ENCODE peak calls at places on chromosome 5, in five cellular contexts. One of them, this sample, is unnamed.

GRCh38 chr5:79464695-79465332 is 49.1 kb downstream of the HOMER1 start:
- DNase-seq in GM04503: no peak
- DNase-seq in fibroblast of gingiva: peak; percentile 13
- DNase-seq in heart right ventricle: no peak
- DNase-seq in iris pigment epithelial cell: peak; percentile 40
- DNase-seq in this sample: no peak

GRCh38 chr5:135219239-135219638 is 179.8 kb downstream of the MACROH2A1 start:
- DNase-seq in heart right ventricle: no peak
- DNase-seq in iris pigment epithelial cell: no peak
- DNase-seq in GM04503: no peak
- DNase-seq in fibroblast of gingiva: peak; percentile 49
- DNase-seq in this sample: no peak

GRCh38 chr5:35671516-35671915 is 53.9 kb downstream of the SPEF2 start:
- DNase-seq in GM04503: no peak
- DNase-seq in fibroblast of gingiva: no peak
- DNase-seq in iris pigment epithelial cell: no peak
- DNase-seq in heart right ventricle: no peak
- DNase-seq in this sample: no peak

GRCh38 chr5:4647056-4647455 is 493.1 kb upstream of the ADAMTS16 start:
- DNase-seq in heart right ventricle: no peak
- DNase-seq in GM04503: no peak
- DNase-seq in fibroblast of gingiva: no peak
- DNase-seq in iris pigment epithelial cell: no peak
- DNase-seq in this sample: peak; percentile 10

GRCh38 chr5:107724642-107725041 is 53.9 kb upstream of the EFNA5 start:
- DNase-seq in heart right ventricle: no peak
- DNase-seq in fibroblast of gingiva: no peak
- DNase-seq in iris pigment epithelial cell: no peak
- DNase-seq in GM04503: no peak
- DNase-seq in this sample: no peak

GRCh38 chr5:135434591-135435466 is 12.3 kb downstream of the DCANP1 start:
- DNase-seq in GM04503: no peak
- DNase-seq in fibroblast of gingiva: no peak
- DNase-seq in iris pigment epithelial cell: no peak
- DNase-seq in heart right ventricle: no peak
- DNase-seq in this sample: peak; percentile 35

GRCh38 chr5:2188137-2188536 is 305.4 kb upstream of the IRX4 start:
- DNase-seq in heart right ventricle: no peak
- DNase-seq in fibroblast of gingiva: no peak
- DNase-seq in GM04503: no peak
- DNase-seq in iris pigment epithelial cell: no peak
- DNase-seq in this sample: no peak

GRCh38 chr5:6712582-6713273 is 504 bp upstream of the TENT4A start:
- DNase-seq in iris pigment epithelial cell: peak; percentile 95
- DNase-seq in fibroblast of gingiva: peak; percentile 97
- DNase-seq in GM04503: peak; percentile 64
- DNase-seq in heart right ventricle: peak; percentile 98
- DNase-seq in this sample: peak; percentile 97

This sample was measured in fibroblast of lung.